ENCODE peak calls at places on chromosomes 6 and 20, in four cellular contexts. D is AG10803, K is Panc1, U is sigmoid colon. Q is an unnamed sample.

GRCh38 chr6:7058250-7058923 is 49.4 kb upstream of the RREB1 start:
- DNase-seq in D (peak; percentile 94), K (peak; percentile 74), U (no peak), Q (peak; percentile 90)

GRCh38 chr6:27294409-27294808 is 17.7 kb downstream of the POM121L2 start:
- DNase-seq in D (no peak), K (no peak), U (no peak), Q (no peak)

GRCh38 chr6:20811112-20811746 is 277.0 kb downstream of the CDKAL1 start:
- DNase-seq in D (peak; percentile 95), K (peak; percentile 72), U (no peak), Q (peak; percentile 91)

GRCh38 chr20:2865630-2866029 is 7.7 kb upstream of the PTPRA start:
- DNase-seq in D (no peak), K (no peak), U (no peak), Q (no peak)

GRCh38 chr6:81937296-81937937 is 184.9 kb upstream of the TENT5A start:
- DNase-seq in D (peak; percentile 49), K (no peak), U (no peak), Q (peak; percentile 72)

GRCh38 chr6:28336284-28337024 is 506 bp upstream of the ZSCAN31 start:
- DNase-seq in D (peak; percentile 17), K (no peak), U (no peak), Q (peak; percentile 47)

GRCh38 chr6:34346175-34347119 is 46.0 kb downstream of the NUDT3 start:
- DNase-seq in D (no peak), K (no peak), U (no peak), Q (no peak)

GRCh38 chr6:151036869-151037680 is 171.6 kb downstream of the MTHFD1L start:
- DNase-seq in D (no peak), K (no peak), U (no peak), Q (no peak)

GRCh38 chr6:150002710-150003109 is 22.6 kb downstream of the RAET1L start:
- DNase-seq in D (no peak), K (no peak), U (no peak), Q (no peak)

GRCh38 chr6:44304282-44305199 is 8.6 kb downstream of the AARS2 start:
- DNase-seq in D (peak; percentile 45), K (no peak), U (no peak), Q (peak; percentile 57)

GRCh38 chr20:50876816-50877215 is 54.4 kb downstream of the ADNP start:
- DNase-seq in D (no peak), K (no peak), U (peak; percentile 40), Q (no peak)

GRCh38 chr6:32462609-32463008 is 22.9 kb downstream of the HLA-DRA start:
- DNase-seq in D (no peak), K (no peak), U (no peak), Q (no peak)

GRCh38 chr6:81304486-81304885 is 448.0 kb downstream of the TENT5A start:
- DNase-seq in D (peak; percentile 20), K (no peak), U (no peak), Q (no peak)

GRCh38 chr6:34934516-34934915 is 45.5 kb downstream of the ANKS1A start:
- DNase-seq in D (peak; percentile 26), K (no peak), U (peak; percentile 95), Q (no peak)

GRCh38 chr20:25293910-25294458 is 46.1 kb downstream of the PYGB start:
- DNase-seq in D (no peak), K (no peak), U (no peak), Q (no peak)

GRCh38 chr6:111779660-111780059 is 93.6 kb downstream of the FYN start:
- DNase-seq in D (no peak), K (no peak), U (no peak), Q (no peak)

GRCh38 chr6:111779031-111779430 is 94.2 kb downstream of the FYN start:
- DNase-seq in D (no peak), K (no peak), U (no peak), Q (no peak)

GRCh38 chr6:111776236-111777189 is 96.7 kb downstream of the FYN start:
- DNase-seq in D (no peak), K (no peak), U (no peak), Q (no peak)

GRCh38 chr6:111775145-111775936 is 97.9 kb downstream of the FYN start:
- DNase-seq in D (peak; percentile 61), K (no peak), U (no peak), Q (no peak)

GRCh38 chr6:111777357-111777756 is 95.9 kb downstream of the FYN start:
- DNase-seq in D (no peak), K (no peak), U (no peak), Q (no peak)
- TF ChIP-seq CTCF in D (peak; percentile 25), K (peak; percentile 44), U (no peak), Q (no peak)

DNA sequence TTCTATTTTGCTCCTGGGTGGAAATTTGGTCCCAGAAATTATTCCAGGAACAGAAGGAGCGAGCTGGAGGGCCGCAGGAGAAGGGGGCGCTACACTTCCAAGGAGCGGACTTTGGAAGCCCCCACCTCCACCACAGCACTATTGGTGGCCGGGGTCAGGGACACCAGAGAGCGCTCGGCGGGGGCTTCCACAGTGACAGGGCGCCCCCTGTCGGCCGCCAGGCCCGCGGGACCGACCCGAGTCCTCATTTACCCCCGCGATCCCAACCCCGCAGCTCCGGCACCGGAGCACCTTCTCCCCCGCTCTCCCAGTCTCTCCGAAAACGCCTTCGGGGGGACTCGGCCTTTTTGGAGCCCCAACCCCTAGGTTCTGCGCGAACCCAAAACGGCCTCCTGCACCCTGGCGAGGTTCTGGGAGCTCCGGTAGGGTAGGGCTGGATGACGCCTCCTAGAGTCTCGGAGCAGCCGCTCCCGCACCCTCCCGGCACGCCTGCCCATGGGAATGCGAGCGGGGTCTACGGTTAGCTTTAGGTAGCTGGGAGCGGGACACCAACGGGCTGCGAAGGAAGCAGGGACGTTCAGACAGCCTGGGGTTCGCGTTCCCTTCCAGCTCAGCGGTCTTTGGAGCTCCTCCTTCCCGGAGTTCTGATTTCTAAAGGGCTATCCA is 2.4 kb upstream of the FOXA2 start:
- DNase-seq in D (no peak), K (no peak), U (no peak), Q (no peak)
- H3K4me3 ChIP-seq in D (no peak overlapping the region), K (peak overlapping the region; percentile 46), U (no peak overlapping the region), Q (no peak overlapping the region)

DNA sequence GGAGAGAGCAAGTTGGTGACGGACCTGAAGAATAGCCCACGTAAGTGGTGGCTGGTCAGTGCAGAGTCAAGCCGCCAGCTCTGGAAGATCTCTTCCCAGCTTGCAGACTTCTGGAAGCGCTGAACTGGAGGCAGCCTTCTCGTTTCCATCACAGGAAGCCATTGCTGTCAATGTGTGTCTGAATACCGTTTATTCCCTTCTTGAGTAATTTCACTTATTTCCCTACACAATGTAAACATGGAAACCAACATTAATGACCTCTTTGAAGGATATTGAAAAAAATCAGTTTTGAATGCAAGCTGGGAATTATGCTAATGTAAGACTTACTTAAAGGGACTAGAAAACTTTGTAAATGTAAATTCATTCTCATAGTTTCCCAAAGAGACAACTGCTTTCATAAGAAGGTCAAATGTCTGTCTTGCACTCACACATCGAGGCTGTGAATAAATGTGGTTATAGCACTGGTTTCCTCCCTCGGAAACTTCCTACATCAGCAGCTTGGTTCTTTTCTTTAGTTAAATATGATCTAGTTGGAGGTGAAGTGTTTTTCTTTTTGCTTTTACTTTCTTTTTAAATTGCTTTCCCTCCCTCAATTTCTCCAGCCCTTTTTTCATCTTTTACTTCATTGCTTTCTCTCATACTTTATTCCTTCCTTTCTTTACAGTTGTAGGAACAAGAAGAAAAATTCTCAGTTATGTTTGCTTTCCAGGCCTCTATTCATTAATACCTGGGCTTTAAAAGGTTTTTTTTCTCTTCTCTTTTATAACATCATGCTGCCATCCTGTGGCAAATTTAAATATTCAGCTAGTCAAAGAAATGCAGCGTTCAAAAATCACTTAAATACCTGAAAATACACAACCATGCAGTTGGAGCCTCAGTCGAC is 108.2 kb downstream of the TNFAIP3 start:
- DNase-seq in D (peak; percentile 18), K (no peak), U (no peak), Q (peak; percentile 42)
- TF ChIP-seq CTCF in D (peak; percentile 43), K (peak; percentile 38), U (peak; percentile 23), Q (peak; percentile 13)

GRCh38 chr6:17392978-17393334 is 439 bp upstream of the CAP2 start:
- DNase-seq in D (no peak), K (no peak), U (no peak), Q (no peak)

GRCh38 chr6:17395112-17395511 is 1.7 kb downstream of the CAP2 start:
- DNase-seq in D (no peak), K (no peak), U (no peak), Q (no peak)

GRCh38 chr6:17393335-17394191 is at the start of gene CAP2:
- DNase-seq in D (peak; percentile 76), K (no peak), U (peak; percentile 93), Q (peak; percentile 50)

GRCh38 chr6:17396256-17396655 is 2.9 kb downstream of the CAP2 start:
- DNase-seq in D (no peak), K (no peak), U (no peak), Q (no peak)

DNA sequence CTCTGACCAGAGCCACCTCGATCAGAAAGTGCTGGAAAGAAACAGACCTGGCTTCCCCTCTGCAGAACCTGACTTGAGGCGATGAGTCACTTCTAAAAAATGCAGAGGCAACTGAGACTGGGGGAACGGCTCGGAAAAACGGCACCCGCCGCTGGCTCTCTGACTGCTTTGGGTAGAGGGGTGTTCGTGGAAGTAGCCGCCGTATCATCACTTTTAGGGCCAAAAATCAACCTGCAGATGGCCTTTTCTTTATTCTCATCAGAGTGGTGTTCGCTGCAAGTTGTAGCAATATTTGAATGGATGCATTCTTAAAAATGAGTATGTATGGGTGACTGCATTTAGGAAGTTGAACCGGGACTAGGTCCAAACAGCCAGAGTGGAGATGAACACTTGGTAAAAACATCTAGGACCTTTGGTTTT is 807 bp downstream of the CAP2 start:
- DNase-seq in D (peak; percentile 80), K (no peak), U (peak; percentile 76), Q (peak; percentile 61)
- H3K4me3 ChIP-seq in D (peak overlapping the region; percentile 72), K (peak overlapping the region; percentile 70), U (peak overlapping the region; percentile 78), Q (peak overlapping the region; percentile 58)

DNA sequence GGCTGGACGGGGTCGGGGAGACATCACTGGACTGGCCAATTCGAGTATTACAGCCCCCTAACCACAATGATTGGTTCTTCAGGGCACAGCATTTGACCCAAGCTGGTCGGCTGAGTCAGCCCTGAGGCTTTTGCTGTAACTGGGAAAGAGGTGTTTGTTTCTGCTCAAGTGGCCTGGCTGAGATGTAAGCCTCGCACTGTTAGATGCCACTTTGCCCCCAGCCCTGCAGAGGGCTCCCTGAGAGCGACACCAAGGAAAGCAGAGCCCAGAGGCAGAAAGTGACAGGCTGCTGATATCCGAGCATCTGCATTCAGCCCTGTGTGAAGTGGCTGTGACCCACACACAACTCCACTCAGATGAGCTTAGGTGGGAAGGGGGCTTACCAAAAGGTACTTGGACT is 19.4 kb downstream of the ERGIC3 start:
- DNase-seq in D (peak; percentile 48), K (peak; percentile 35), U (no peak), Q (peak; percentile 83)
- TF ChIP-seq CTCF in D (peak; percentile 43), K (no peak), U (no peak), Q (peak; percentile 29)

GRCh38 chr6:24666616-24667377 is at the start of the genes ACOT13 and TDP2:
- DNase-seq in D (peak; percentile 96), K (peak; percentile 82), U (peak; percentile 98), Q (peak; percentile 99)
- H3K4me3 ChIP-seq in D (peak within 1 kb of the TSS; percentile 100), K (peak within 1 kb of the TSS; percentile 100), U (peak within 1 kb of the TSS; percentile 79), Q (peak within 1 kb of the TSS; percentile 100)

Q was measured in foreskin fibroblast.